ENCODE peak calls at places on chromosomes 16 and 17, in seven cellular contexts. One of them, this sample, is unnamed.
A peak's percentile ranks its signal among the peaks of the same experiment; 100 is the strongest.

GRCh38 chr17:13646411-13646810 is 44.7 kb upstream of the HS3ST3A1 start:
- DNase-seq in GM12891: no peak
- DNase-seq in SK-N-SH: no peak
- DNase-seq in H1: no peak
- DNase-seq in HepG2: no peak
- DNase-seq in GM12878: no peak
- DNase-seq in K562: no peak
- DNase-seq in this sample: no peak

GRCh38 chr17:12592941-12593340 is 72.7 kb upstream of the MYOCD start:
- DNase-seq in H1: no peak
- DNase-seq in SK-N-SH: no peak
- DNase-seq in GM12878: no peak
- DNase-seq in K562: no peak
- DNase-seq in HepG2: no peak
- DNase-seq in GM12891: no peak
- DNase-seq in this sample: no peak

GRCh38 chr16:85253127-85253941 is 141.1 kb upstream of the CIBAR2 start:
- DNase-seq in GM12891: peak; percentile 96
- DNase-seq in K562: peak; percentile 89
- DNase-seq in GM12878: no peak
- DNase-seq in H1: peak; percentile 95
- DNase-seq in HepG2: peak; percentile 31
- DNase-seq in SK-N-SH: peak; percentile 93
- DNase-seq in this sample: peak; percentile 93

GRCh38 chr16:28098959-28099945 is 35.7 kb upstream of the GSG1L start:
- DNase-seq in HepG2: no peak
- DNase-seq in SK-N-SH: no peak
- DNase-seq in GM12891: no peak
- DNase-seq in K562: no peak
- DNase-seq in GM12878: no peak
- DNase-seq in H1: no peak
- DNase-seq in this sample: no peak

GRCh38 chr17:59372138-59372751 is 40.8 kb downstream of the YPEL2 start:
- DNase-seq in GM12891: no peak
- DNase-seq in H1: no peak
- DNase-seq in SK-N-SH: no peak
- DNase-seq in HepG2: no peak
- DNase-seq in K562: no peak
- DNase-seq in GM12878: peak; percentile 79
- DNase-seq in this sample: no peak

GRCh38 chr17:6327007-6327406 is 107.9 kb downstream of the AIPL1 start:
- DNase-seq in K562: no peak
- DNase-seq in H1: peak; percentile 63
- DNase-seq in HepG2: no peak
- DNase-seq in SK-N-SH: no peak
- DNase-seq in GM12878: no peak
- DNase-seq in GM12891: no peak
- DNase-seq in this sample: no peak

GRCh38 chr16:1153480-1154160 is 714 bp downstream of the CACNA1H start:
- DNase-seq in HepG2: no peak
- DNase-seq in K562: peak; percentile 56
- DNase-seq in GM12891: no peak
- DNase-seq in H1: no peak
- DNase-seq in GM12878: no peak
- DNase-seq in SK-N-SH: no peak
- DNase-seq in this sample: no peak

GRCh38 chr17:49851387-49852291 is 3.8 kb upstream of the TAC4 start:
- DNase-seq in H1: peak; percentile 95
- DNase-seq in HepG2: peak; percentile 56
- DNase-seq in GM12878: no peak
- DNase-seq in GM12891: peak; percentile 60
- DNase-seq in K562: peak; percentile 82
- DNase-seq in SK-N-SH: peak; percentile 92
- DNase-seq in this sample: no peak

GRCh38 chr17:17905036-17905320 is 67.2 kb downstream of the TOM1L2 start:
- DNase-seq in HepG2: no peak
- DNase-seq in K562: no peak
- DNase-seq in GM12878: no peak
- DNase-seq in SK-N-SH: no peak
- DNase-seq in H1: no peak
- DNase-seq in GM12891: no peak
- DNase-seq in this sample: no peak

GRCh38 chr16:57594531-57595031 is 33.8 kb upstream of the ADGRG1 start:
- DNase-seq in K562: no peak
- DNase-seq in SK-N-SH: no peak
- DNase-seq in GM12878: no peak
- DNase-seq in GM12891: no peak
- DNase-seq in H1: no peak
- DNase-seq in HepG2: no peak
- DNase-seq in this sample: no peak

GRCh38 chr16:24769806-24770205 is 40.4 kb downstream of the TNRC6A start:
- DNase-seq in GM12878: no peak
- DNase-seq in H1: no peak
- DNase-seq in SK-N-SH: no peak
- DNase-seq in HepG2: no peak
- DNase-seq in GM12891: no peak
- DNase-seq in K562: no peak
- DNase-seq in this sample: no peak

GRCh38 chr16:57541754-57542435 is 548 bp upstream of the ADGRG5 start:
- DNase-seq in H1: peak; percentile 38
- DNase-seq in HepG2: no peak
- DNase-seq in GM12878: no peak
- DNase-seq in K562: no peak
- DNase-seq in GM12891: no peak
- DNase-seq in SK-N-SH: no peak
- DNase-seq in this sample: no peak

GRCh38 chr17:13918247-13918646 is 151.1 kb upstream of the COX10 start:
- DNase-seq in GM12878: no peak
- DNase-seq in HepG2: no peak
- DNase-seq in H1: no peak
- DNase-seq in K562: no peak
- DNase-seq in GM12891: no peak
- DNase-seq in SK-N-SH: no peak
- DNase-seq in this sample: no peak

GRCh38 chr16:49833055-49833454 is 22.9 kb downstream of the ZNF423 start:
- DNase-seq in SK-N-SH: no peak
- DNase-seq in GM12891: no peak
- DNase-seq in HepG2: no peak
- DNase-seq in K562: no peak
- DNase-seq in H1: no peak
- DNase-seq in GM12878: no peak
- DNase-seq in this sample: no peak

GRCh38 chr17:1787301-1787902 is 25.5 kb downstream of the SERPINF1 start:
- DNase-seq in SK-N-SH: peak; percentile 52
- DNase-seq in HepG2: peak; percentile 29
- DNase-seq in K562: no peak
- DNase-seq in GM12878: no peak
- DNase-seq in H1: no peak
- DNase-seq in GM12891: no peak
- DNase-seq in this sample: no peak

GRCh38 chr16:17328971-17329370 is 141.8 kb downstream of the XYLT1 start:
- DNase-seq in H1: no peak
- DNase-seq in GM12891: no peak
- DNase-seq in K562: no peak
- DNase-seq in GM12878: no peak
- DNase-seq in HepG2: no peak
- DNase-seq in SK-N-SH: peak; percentile 63
- DNase-seq in this sample: no peak

GRCh38 chr16:17304124-17304813 is 166.5 kb downstream of the XYLT1 start:
- DNase-seq in GM12878: no peak
- DNase-seq in GM12891: no peak
- DNase-seq in SK-N-SH: no peak
- DNase-seq in H1: no peak
- DNase-seq in K562: no peak
- DNase-seq in HepG2: no peak
- DNase-seq in this sample: no peak

GRCh38 chr17:58352843-58353719 is 1.1 kb upstream of the SUPT4H1 start:
- DNase-seq in H1: peak; percentile 56
- DNase-seq in K562: no peak
- DNase-seq in GM12891: no peak
- DNase-seq in GM12878: no peak
- DNase-seq in HepG2: no peak
- DNase-seq in SK-N-SH: peak; percentile 61
- DNase-seq in this sample: no peak

GRCh38 chr16:17275076-17275732 is 195.6 kb downstream of the XYLT1 start:
- DNase-seq in SK-N-SH: no peak
- DNase-seq in K562: no peak
- DNase-seq in GM12891: no peak
- DNase-seq in GM12878: no peak
- DNase-seq in HepG2: peak; percentile 85
- DNase-seq in H1: no peak
- DNase-seq in this sample: no peak

DNA sequence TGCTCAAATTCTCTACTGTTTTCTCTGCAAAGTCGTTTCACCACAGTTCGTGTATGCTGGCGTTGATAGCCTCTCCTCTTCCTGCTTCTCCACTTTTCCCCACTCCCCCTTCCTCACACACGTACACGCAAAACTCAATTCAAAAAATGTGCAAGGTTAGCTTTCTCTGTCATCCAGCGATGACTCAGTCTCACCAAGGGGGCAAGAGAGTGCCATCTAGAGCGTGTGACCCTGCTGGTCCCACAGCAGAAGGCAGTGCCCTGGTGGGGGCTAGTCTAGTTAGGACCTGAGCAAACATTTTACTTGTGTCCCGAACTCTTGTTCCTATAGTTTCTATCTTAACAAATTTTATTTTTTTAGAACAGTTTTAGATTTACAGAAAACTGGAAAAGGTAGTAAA is 121.2 kb upstream of the CHMP6 start:
- DNase-seq in SK-N-SH: no peak
- DNase-seq in GM12891: no peak
- DNase-seq in K562: no peak
- DNase-seq in HepG2: no peak
- DNase-seq in H1: no peak
- DNase-seq in GM12878: no peak
- DNase-seq in this sample: no peak
- TF ChIP-seq TAF1 in SK-N-SH: no peak
- TF ChIP-seq TAF1 in GM12891: no peak
- TF ChIP-seq TAF1 in K562: no peak
- TF ChIP-seq TAF1 in HepG2: no peak
- TF ChIP-seq TAF1 in H1: no peak
- TF ChIP-seq TAF1 in GM12878: no peak
- TF ChIP-seq TAF1 in this sample: no peak

GRCh38 chr17:64309021-64309420 is 46.0 kb upstream of the TEX2 start:
- DNase-seq in K562: no peak
- DNase-seq in GM12878: no peak
- DNase-seq in SK-N-SH: no peak
- DNase-seq in HepG2: no peak
- DNase-seq in GM12891: no peak
- DNase-seq in H1: no peak
- DNase-seq in this sample: no peak

GRCh38 chr17:64304512-64304911 is 41.5 kb upstream of the TEX2 start:
- DNase-seq in GM12891: no peak
- DNase-seq in K562: no peak
- DNase-seq in HepG2: no peak
- DNase-seq in GM12878: no peak
- DNase-seq in SK-N-SH: no peak
- DNase-seq in H1: no peak
- DNase-seq in this sample: no peak

GRCh38 chr17:64309710-64310109 is 46.6 kb upstream of the TEX2 start:
- DNase-seq in H1: no peak
- DNase-seq in GM12878: no peak
- DNase-seq in SK-N-SH: no peak
- DNase-seq in HepG2: no peak
- DNase-seq in GM12891: no peak
- DNase-seq in K562: no peak
- DNase-seq in this sample: no peak

DNA sequence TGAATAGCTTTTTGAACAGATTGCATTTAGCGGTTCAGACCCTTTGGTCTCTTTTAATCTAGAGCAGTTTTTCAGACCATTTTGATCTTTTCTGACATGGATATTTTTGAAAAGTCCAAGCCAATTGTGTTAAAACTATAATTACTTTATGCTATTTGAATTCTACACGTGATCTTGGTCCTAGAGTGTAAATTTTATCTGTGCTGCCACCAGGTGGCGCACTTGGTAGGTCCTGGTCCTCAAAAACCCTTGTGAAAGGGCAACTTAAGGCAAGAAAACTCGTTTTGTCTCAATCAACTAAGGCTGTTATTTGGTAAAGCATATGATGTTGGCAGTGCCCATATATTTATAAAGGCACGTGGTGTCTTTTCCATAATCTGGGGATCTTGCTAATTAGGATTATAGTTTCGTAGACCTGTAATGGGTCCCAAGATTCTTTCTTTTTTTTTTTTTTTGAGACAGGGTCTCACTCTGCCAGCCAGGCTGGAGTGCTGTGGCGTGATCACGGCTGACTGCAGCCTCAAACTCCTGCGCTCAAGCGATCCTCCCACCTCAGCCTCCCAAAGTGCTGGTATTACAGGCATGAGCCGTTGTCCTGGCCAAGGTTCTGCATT is 43.9 kb upstream of the TEX2 start:
- DNase-seq in HepG2: peak; percentile 60
- DNase-seq in SK-N-SH: peak; percentile 72
- DNase-seq in K562: peak; percentile 70
- DNase-seq in GM12891: peak; percentile 38
- DNase-seq in H1: peak; percentile 66
- DNase-seq in GM12878: no peak
- DNase-seq in this sample: no peak
- TF ChIP-seq TAF1 in HepG2: no peak
- TF ChIP-seq TAF1 in SK-N-SH: no peak
- TF ChIP-seq TAF1 in K562: no peak
- TF ChIP-seq TAF1 in GM12891: no peak
- TF ChIP-seq TAF1 in H1: no peak
- TF ChIP-seq TAF1 in GM12878: no peak
- TF ChIP-seq TAF1 in this sample: no peak

GRCh38 chr17:47694818-47695663 is 1.1 kb downstream of the TBKBP1 start:
- DNase-seq in K562: peak; percentile 74
- DNase-seq in GM12891: no peak
- DNase-seq in SK-N-SH: peak; percentile 84
- DNase-seq in HepG2: no peak
- DNase-seq in H1: peak; percentile 77
- DNase-seq in GM12878: no peak
- DNase-seq in this sample: no peak

GRCh38 chr17:47697948-47698711 is 4.2 kb downstream of the TBKBP1 start:
- DNase-seq in K562: no peak
- DNase-seq in GM12891: no peak
- DNase-seq in H1: no peak
- DNase-seq in HepG2: no peak
- DNase-seq in SK-N-SH: peak; percentile 22
- DNase-seq in GM12878: no peak
- DNase-seq in this sample: no peak

GRCh38 chr17:47698749-47699535 is 5.0 kb downstream of the TBKBP1 start:
- DNase-seq in SK-N-SH: peak; percentile 98
- DNase-seq in HepG2: no peak
- DNase-seq in GM12878: no peak
- DNase-seq in K562: peak; percentile 86
- DNase-seq in H1: peak; percentile 92
- DNase-seq in GM12891: peak; percentile 91
- DNase-seq in this sample: peak; percentile 91

GRCh38 chr17:47695664-47696376 is 1.9 kb downstream of the TBKBP1 start:
- DNase-seq in HepG2: no peak
- DNase-seq in GM12878: no peak
- DNase-seq in H1: peak; percentile 57
- DNase-seq in K562: no peak
- DNase-seq in SK-N-SH: no peak
- DNase-seq in GM12891: no peak
- DNase-seq in this sample: no peak

GRCh38 chr17:47696717-47697642 is 3.0 kb downstream of the TBKBP1 start:
- DNase-seq in GM12891: peak; percentile 5
- DNase-seq in SK-N-SH: no peak
- DNase-seq in HepG2: no peak
- DNase-seq in H1: no peak
- DNase-seq in GM12878: no peak
- DNase-seq in K562: no peak
- DNase-seq in this sample: no peak
- TF ChIP-seq TAF1 in GM12891: no peak
- TF ChIP-seq TAF1 in SK-N-SH: no peak
- TF ChIP-seq TAF1 in HepG2: no peak
- TF ChIP-seq TAF1 in H1: no peak
- TF ChIP-seq TAF1 in GM12878: no peak
- TF ChIP-seq TAF1 in K562: no peak
- TF ChIP-seq TAF1 in this sample: no peak

GRCh38 chr16:69921125-69921524 is 30.0 kb upstream of the CLEC18A start:
- DNase-seq in H1: no peak
- DNase-seq in GM12891: no peak
- DNase-seq in K562: no peak
- DNase-seq in HepG2: no peak
- DNase-seq in GM12878: no peak
- DNase-seq in SK-N-SH: no peak
- DNase-seq in this sample: no peak
- TF ChIP-seq TAF1 in H1: no peak
- TF ChIP-seq TAF1 in GM12891: no peak
- TF ChIP-seq TAF1 in K562: no peak
- TF ChIP-seq TAF1 in HepG2: no peak
- TF ChIP-seq TAF1 in GM12878: no peak
- TF ChIP-seq TAF1 in SK-N-SH: no peak
- TF ChIP-seq TAF1 in this sample: no peak

This sample was measured in GM12892.